ENCODE peak calls at places on chromosome 6, in five cellular contexts. One of them, this sample, is unnamed.

GRCh38 chr6:52221302-52221701 is 23.0 kb downstream of the IL17F start:
- DNase-seq in SK-N-SH: no peak
- DNase-seq in HCT116: no peak
- DNase-seq in HepG2: no peak
- DNase-seq in GM12878: no peak
- DNase-seq in this sample: no peak

GRCh38 chr6:74409447-74409846 is 713.4 kb downstream of the CD109 start:
- DNase-seq in GM12878: no peak
- DNase-seq in SK-N-SH: no peak
- DNase-seq in HCT116: peak; percentile 31
- DNase-seq in HepG2: peak; percentile 36
- DNase-seq in this sample: no peak

GRCh38 chr6:166460473-166461437 is 78.0 kb upstream of the MPC1 start:
- DNase-seq in HCT116: no peak
- DNase-seq in GM12878: no peak
- DNase-seq in SK-N-SH: peak; percentile 81
- DNase-seq in HepG2: no peak
- DNase-seq in this sample: no peak

GRCh38 chr6:139847322-139847797 is 472.9 kb upstream of the CITED2 start:
- DNase-seq in HepG2: no peak
- DNase-seq in GM12878: no peak
- DNase-seq in HCT116: no peak
- DNase-seq in SK-N-SH: peak; percentile 9
- DNase-seq in this sample: no peak

GRCh38 chr6:13395272-13396237 is 67.2 kb upstream of the TBC1D7 start:
- DNase-seq in GM12878: no peak
- DNase-seq in HepG2: peak; percentile 59
- DNase-seq in SK-N-SH: peak; percentile 65
- DNase-seq in HCT116: no peak
- DNase-seq in this sample: peak; percentile 79

GRCh38 chr6:169966312-169967181 is 215.1 kb downstream of the ERMARD start:
- DNase-seq in SK-N-SH: peak; percentile 13
- DNase-seq in GM12878: no peak
- DNase-seq in HepG2: no peak
- DNase-seq in HCT116: no peak
- DNase-seq in this sample: no peak

GRCh38 chr6:20954325-20954724 is 420.1 kb downstream of the CDKAL1 start:
- DNase-seq in HepG2: no peak
- DNase-seq in HCT116: no peak
- DNase-seq in GM12878: no peak
- DNase-seq in SK-N-SH: no peak
- DNase-seq in this sample: no peak

GRCh38 chr6:35213161-35213823 is 464 bp upstream of the SCUBE3 start:
- DNase-seq in SK-N-SH: peak; percentile 73
- DNase-seq in HepG2: no peak
- DNase-seq in GM12878: no peak
- DNase-seq in HCT116: no peak
- DNase-seq in this sample: no peak

GRCh38 chr6:33737267-33738026 is 9.3 kb downstream of the IP6K3 start:
- DNase-seq in GM12878: no peak
- DNase-seq in SK-N-SH: peak; percentile 60
- DNase-seq in HepG2: no peak
- DNase-seq in HCT116: no peak
- DNase-seq in this sample: no peak

GRCh38 chr6:169112483-169113320 is 140.9 kb downstream of the THBS2 start:
- DNase-seq in GM12878: no peak
- DNase-seq in HepG2: no peak
- DNase-seq in HCT116: no peak
- DNase-seq in SK-N-SH: no peak
- DNase-seq in this sample: no peak

GRCh38 chr6:4853782-4854511 is 77.7 kb downstream of the CDYL start:
- DNase-seq in HepG2: peak; percentile 73
- DNase-seq in SK-N-SH: no peak
- DNase-seq in GM12878: no peak
- DNase-seq in HCT116: no peak
- DNase-seq in this sample: peak; percentile 71

GRCh38 chr6:6365242-6365641 is 44.8 kb upstream of the F13A1 start:
- DNase-seq in GM12878: no peak
- DNase-seq in HCT116: no peak
- DNase-seq in SK-N-SH: no peak
- DNase-seq in HepG2: no peak
- DNase-seq in this sample: no peak

GRCh38 chr6:170129691-170130171 is 161.1 kb downstream of the DLL1 start:
- DNase-seq in SK-N-SH: peak; percentile 93
- DNase-seq in HCT116: no peak
- DNase-seq in GM12878: no peak
- DNase-seq in HepG2: no peak
- DNase-seq in this sample: no peak

GRCh38 chr6:15874351-15874750 is 211.5 kb upstream of the DTNBP1 start:
- DNase-seq in HCT116: no peak
- DNase-seq in GM12878: no peak
- DNase-seq in SK-N-SH: no peak
- DNase-seq in HepG2: no peak
- DNase-seq in this sample: no peak

GRCh38 chr6:88983532-88983931 is 20.1 kb upstream of the RNGTT start:
- DNase-seq in SK-N-SH: peak; percentile 27
- DNase-seq in GM12878: no peak
- DNase-seq in HepG2: no peak
- DNase-seq in HCT116: peak; percentile 35
- DNase-seq in this sample: peak; percentile 23
- TF ChIP-seq ZBTB33 in SK-N-SH: no peak
- TF ChIP-seq ZBTB33 in GM12878: no peak
- TF ChIP-seq ZBTB33 in HepG2: no peak
- TF ChIP-seq ZBTB33 in HCT116: no peak
- TF ChIP-seq ZBTB33 in this sample: no peak

DNA sequence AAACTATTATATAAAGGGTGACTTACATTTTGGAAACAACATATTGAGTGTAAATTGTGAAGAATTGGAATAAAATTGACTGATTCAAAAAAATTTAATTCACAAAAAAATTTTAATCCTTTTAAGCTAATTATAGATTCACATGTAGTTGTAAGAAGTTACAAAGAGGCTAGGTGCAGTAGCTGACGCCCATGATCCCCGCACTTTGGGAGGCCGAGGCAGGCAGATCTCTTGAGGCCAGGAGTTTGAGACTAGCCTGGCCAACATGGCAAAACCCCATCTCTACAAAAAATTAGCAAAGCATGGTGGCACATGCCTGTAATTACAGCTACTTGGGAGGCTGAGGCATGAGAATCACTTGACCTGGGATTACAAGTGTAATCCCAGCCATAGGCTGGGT is 30.3 kb upstream of the KHDC1 start:
- DNase-seq in HCT116: no peak
- DNase-seq in HepG2: no peak
- DNase-seq in SK-N-SH: no peak
- DNase-seq in GM12878: no peak
- DNase-seq in this sample: no peak
- TF ChIP-seq ZBTB33 in HCT116: no peak
- TF ChIP-seq ZBTB33 in HepG2: no peak
- TF ChIP-seq ZBTB33 in SK-N-SH: no peak
- TF ChIP-seq ZBTB33 in GM12878: no peak
- TF ChIP-seq ZBTB33 in this sample: no peak

GRCh38 chr6:117992856-117993255 is 85.8 kb downstream of the SLC35F1 start:
- DNase-seq in HCT116: no peak
- DNase-seq in SK-N-SH: no peak
- DNase-seq in GM12878: no peak
- DNase-seq in HepG2: no peak
- DNase-seq in this sample: no peak

GRCh38 chr6:117986401-117986800 is 79.3 kb downstream of the SLC35F1 start:
- DNase-seq in HepG2: no peak
- DNase-seq in GM12878: no peak
- DNase-seq in SK-N-SH: no peak
- DNase-seq in HCT116: no peak
- DNase-seq in this sample: no peak

DNA sequence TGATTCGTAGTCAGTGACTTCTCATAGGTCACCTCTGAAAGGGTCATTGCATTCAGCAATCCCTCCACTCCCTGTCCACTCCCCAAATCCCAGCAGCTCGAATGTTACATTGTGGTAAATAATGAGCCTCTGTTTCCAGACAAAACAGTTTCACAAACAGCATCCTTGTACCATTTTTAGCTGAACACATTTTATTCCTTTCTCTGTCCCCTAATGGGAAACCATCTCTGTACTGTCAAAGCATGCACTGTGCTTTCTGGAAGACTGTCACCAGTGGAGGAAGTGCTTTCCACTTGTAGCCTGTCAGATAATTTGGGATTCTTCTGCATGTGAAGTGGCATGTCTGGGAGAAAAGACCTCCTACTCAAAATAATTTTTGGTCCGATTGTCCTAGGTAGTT is 82.0 kb downstream of the SLC35F1 start:
- DNase-seq in HCT116: no peak
- DNase-seq in SK-N-SH: no peak
- DNase-seq in HepG2: no peak
- DNase-seq in GM12878: no peak
- DNase-seq in this sample: no peak
- TF ChIP-seq ZBTB33 in HCT116: no peak
- TF ChIP-seq ZBTB33 in SK-N-SH: no peak
- TF ChIP-seq ZBTB33 in HepG2: no peak
- TF ChIP-seq ZBTB33 in GM12878: no peak
- TF ChIP-seq ZBTB33 in this sample: no peak

GRCh38 chr6:2765166-2765895 is at the start of gene WRNIP1:
- DNase-seq in HepG2: peak; percentile 99
- DNase-seq in GM12878: peak; percentile 88
- DNase-seq in SK-N-SH: peak; percentile 96
- DNase-seq in HCT116: peak; percentile 97
- DNase-seq in this sample: peak; percentile 100

GRCh38 chr6:2763345-2763841 is 1.8 kb upstream of the WRNIP1 start:
- DNase-seq in SK-N-SH: no peak
- DNase-seq in HCT116: no peak
- DNase-seq in HepG2: no peak
- DNase-seq in GM12878: no peak
- DNase-seq in this sample: no peak

GRCh38 chr6:2764610-2765165 is 505 bp upstream of the WRNIP1 start:
- DNase-seq in SK-N-SH: peak; percentile 80
- DNase-seq in GM12878: no peak
- DNase-seq in HepG2: peak; percentile 50
- DNase-seq in HCT116: no peak
- DNase-seq in this sample: peak; percentile 60

GRCh38 chr6:2765896-2766766 is 938 bp downstream of the WRNIP1 start:
- DNase-seq in HepG2: no peak
- DNase-seq in SK-N-SH: peak; percentile 83
- DNase-seq in GM12878: no peak
- DNase-seq in HCT116: no peak
- DNase-seq in this sample: peak; percentile 73

GRCh38 chr6:2763876-2764540 is 1.2 kb upstream of the WRNIP1 start:
- DNase-seq in HCT116: no peak
- DNase-seq in GM12878: no peak
- DNase-seq in HepG2: no peak
- DNase-seq in SK-N-SH: peak; percentile 34
- DNase-seq in this sample: no peak
- TF ChIP-seq ZBTB33 in HCT116: no peak
- TF ChIP-seq ZBTB33 in GM12878: no peak
- TF ChIP-seq ZBTB33 in HepG2: no peak
- TF ChIP-seq ZBTB33 in SK-N-SH: no peak
- TF ChIP-seq ZBTB33 in this sample: no peak

This sample was measured in K562.